ENCODE peak calls at places on chromosomes 6 and 20, in four cellular contexts. X, C, M and G are unnamed samples.

GRCh38 chr6:62466607-62467006 is 180.6 kb upstream of the KHDRBS2 start:
- DNase-seq in X (no peak), C (no peak), M (no peak), G (no peak)

GRCh38 chr6:99768166-99768565 is 161.5 kb downstream of the PRDM13 start:
- DNase-seq in X (no peak), C (no peak), M (no peak), G (no peak)

GRCh38 chr6:149823013-149823412 is 41.1 kb downstream of the LRP11 start:
- DNase-seq in X (no peak), C (no peak), M (no peak), G (no peak)

GRCh38 chr6:143478479-143479062 is 28.0 kb downstream of the PEX3 start:
- DNase-seq in X (no peak), C (no peak), M (no peak), G (no peak)

GRCh38 chr20:51703446-51704287 is 64.5 kb downstream of the ATP9A start:
- DNase-seq in X (peak), C (peak), M (no peak), G (no peak)

GRCh38 chr6:14758421-14759043 is 487.3 kb upstream of the JARID2 start:
- DNase-seq in X (no peak), C (no peak), M (no peak), G (no peak)

GRCh38 chr6:110366241-110366640 is 8.1 kb upstream of the METTL24 start:
- DNase-seq in X (no peak), C (no peak), M (no peak), G (no peak)

GRCh38 chr20:13458860-13459451 is 179.8 kb downstream of the TASP1 start:
- DNase-seq in X (peak), C (peak), M (no peak), G (peak)

GRCh38 chr6:152292595-152292994 is 344.6 kb downstream of the SYNE1 start:
- DNase-seq in X (no peak), C (no peak), M (no peak), G (no peak)

GRCh38 chr6:30542404-30542725 is 13.9 kb downstream of the GNL1 start:
- DNase-seq in X (peak), C (no peak), M (no peak), G (no peak)

GRCh38 chr20:53872081-53872541 is 198.3 kb downstream of the BCAS1 start:
- DNase-seq in X (peak), C (no peak), M (no peak), G (no peak)

GRCh38 chr6:28940859-28941680 is 17.3 kb upstream of the TRIM27 start:
- DNase-seq in X (peak), C (peak), M (peak), G (peak)

GRCh38 chr6:115360602-115361325 is 699.9 kb downstream of the FRK start:
- DNase-seq in X (no peak), C (no peak), M (no peak), G (no peak)

GRCh38 chr6:89723046-89723445 is 84.5 kb upstream of the LYRM2 start:
- DNase-seq in X (no peak), C (no peak), M (no peak), G (no peak)

GRCh38 chr6:164569503-164569902 is 739.9 kb downstream of the C6orf118 start:
- DNase-seq in X (no peak), C (no peak), M (no peak), G (no peak)

GRCh38 chr6:164561656-164562055 is 747.7 kb downstream of the C6orf118 start:
- DNase-seq in X (no peak), C (no peak), M (no peak), G (no peak)

DNA sequence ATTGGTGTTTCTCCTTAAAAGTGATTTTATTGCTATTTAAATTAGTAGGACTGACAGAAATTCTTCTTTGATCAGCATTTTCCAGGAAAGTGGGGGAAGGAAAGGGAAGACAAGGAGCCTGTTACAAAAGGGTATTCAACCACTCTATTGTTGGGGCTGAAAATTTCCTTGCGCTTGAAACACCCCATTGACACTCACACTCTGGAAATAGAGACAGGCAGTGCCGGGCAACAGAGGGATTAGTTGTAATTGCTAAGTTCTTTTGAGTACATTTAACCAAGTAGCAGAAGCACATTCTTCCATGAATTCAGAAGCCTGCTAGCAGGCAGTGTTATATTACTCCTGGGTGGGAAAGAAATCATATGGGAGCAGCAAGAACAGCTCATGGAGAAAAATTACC is 745.5 kb downstream of the C6orf118 start:
- DNase-seq in X (no peak), C (no peak), M (no peak), G (no peak)
- TF ChIP-seq JUN in X (no peak), C (no peak), M (no peak), G (no peak)

DNA sequence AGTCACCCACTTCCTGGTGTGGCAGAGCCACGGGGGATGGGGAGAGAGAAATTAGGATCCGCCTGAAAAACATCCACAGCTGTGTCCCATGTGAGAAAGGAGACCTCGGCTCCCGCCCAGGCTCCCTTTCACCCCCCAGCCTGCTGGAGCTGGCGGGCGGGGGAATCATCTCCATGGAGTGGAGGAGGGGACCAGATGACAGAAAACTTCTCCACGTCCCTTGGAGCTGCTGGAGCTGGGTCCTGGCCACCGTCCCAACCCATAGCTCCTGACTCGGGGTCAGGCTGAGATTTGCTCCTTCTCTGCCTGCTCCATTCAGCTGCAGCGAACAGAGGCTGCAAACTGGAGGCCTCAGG is 113.8 kb downstream of the CEBPB start:
- DNase-seq in X (no peak), C (no peak), M (no peak), G (no peak)
- TF ChIP-seq POLR2AphosphoS5 in X (no peak), C (no peak), M (no peak), G (no peak)

GRCh38 chr20:6887966-6888365 is 120.5 kb downstream of the BMP2 start:
- DNase-seq in X (no peak), C (no peak), M (no peak), G (no peak)

GRCh38 chr20:6884114-6884513 is 116.6 kb downstream of the BMP2 start:
- DNase-seq in X (no peak), C (no peak), M (no peak), G (no peak)

GRCh38 chr20:6877633-6878032 is 110.1 kb downstream of the BMP2 start:
- DNase-seq in X (no peak), C (no peak), M (no peak), G (no peak)

GRCh38 chr20:6886065-6886729 is 118.7 kb downstream of the BMP2 start:
- DNase-seq in X (no peak), C (no peak), M (no peak), G (no peak)

DNA sequence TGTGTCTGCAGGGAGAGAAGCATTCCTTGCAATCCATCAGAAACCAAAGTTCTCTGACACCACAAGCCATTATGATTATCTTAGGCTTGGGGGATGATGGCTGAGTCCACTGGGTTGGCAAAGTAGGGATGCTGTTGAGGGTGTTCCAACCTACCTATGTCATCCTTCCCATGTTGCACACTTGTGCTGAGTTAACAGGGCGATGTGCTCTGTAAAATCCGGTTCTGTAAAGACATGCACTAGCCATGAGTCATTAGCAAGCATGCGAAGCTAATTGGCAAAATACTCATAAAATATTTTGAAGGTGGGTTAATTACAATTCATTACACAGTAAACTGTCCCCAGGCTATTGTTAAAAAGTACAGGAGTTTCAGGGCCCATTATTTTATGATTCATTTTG is 115.4 kb downstream of the BMP2 start:
- DNase-seq in X (no peak), C (no peak), M (no peak), G (no peak)
- TF ChIP-seq JUN in X (no peak), C (no peak), M (no peak), G (no peak)

DNA sequence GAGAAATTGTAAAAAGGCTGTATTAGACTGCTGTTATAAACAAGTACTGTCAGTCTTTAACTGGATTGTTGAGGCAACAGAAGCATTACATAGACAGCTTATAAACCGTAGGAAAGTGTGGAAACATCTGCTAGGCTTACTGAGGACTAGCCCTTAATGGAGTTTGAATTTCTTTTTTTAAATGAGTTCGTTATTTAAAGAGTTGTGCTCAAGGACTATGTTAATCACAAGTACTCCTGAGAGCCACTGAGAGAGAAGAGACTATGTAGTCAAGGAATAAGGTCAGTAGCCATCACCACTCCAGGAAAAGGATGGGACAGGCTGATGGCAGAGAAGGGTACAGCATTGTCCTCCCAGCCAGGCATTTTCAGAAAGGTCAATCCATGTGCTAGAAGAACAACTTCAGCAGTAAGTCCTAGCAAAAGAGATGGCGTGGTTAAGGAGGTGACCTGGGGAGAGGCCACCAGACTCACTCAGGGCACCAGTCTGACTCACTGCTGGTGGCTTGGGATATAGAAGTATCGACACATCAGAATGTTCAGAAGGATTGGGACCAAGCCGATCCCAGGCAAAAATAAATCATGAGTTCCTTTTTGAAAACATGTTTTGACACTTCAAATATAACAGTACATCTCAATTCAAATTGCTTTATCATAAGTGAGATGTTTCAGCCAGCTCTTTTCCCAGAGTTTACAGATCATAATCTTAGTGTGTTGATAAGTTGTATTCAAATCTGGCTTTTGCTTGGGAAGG is 6.4 kb downstream of the RPS12 start:
- DNase-seq in X (peak), C (peak), M (peak), G (no peak)
- TF ChIP-seq POLR2AphosphoS5 in X (no peak), C (peak), M (peak), G (peak)